ENCODE peak calls at places on chromosomes 1 and 21, in five cellular contexts. M is HCT116, P is HepG2, N is GM12878, I is K562. U is an unnamed sample.

GRCh38 chr1:180168786-180169640 is 14.3 kb downstream of the QSOX1 start:
- DNase-seq in M (no peak), I (peak), P (peak), N (no peak), U (peak)

GRCh38 chr1:236103646-236104218 is 38.6 kb upstream of the GPR137B start:
- DNase-seq in N (no peak), M (no peak), I (peak), P (peak), U (peak)

GRCh38 chr21:39153842-39154241 is 29.4 kb downstream of the PSMG1 start:
- DNase-seq in M (no peak), N (no peak), I (no peak), P (no peak), U (no peak)

GRCh38 chr1:204407314-204407971 is 4.2 kb downstream of the PPP1R15B start:
- DNase-seq in P (no peak), I (no peak), N (no peak), M (no peak), U (no peak)

GRCh38 chr1:28601696-28602095 is 9.6 kb downstream of the RAB42 start:
- DNase-seq in I (no peak), N (no peak), M (peak), P (no peak), U (no peak)

GRCh38 chr1:169999357-169999756 is 75.1 kb downstream of the KIFAP3 start:
- DNase-seq in I (no peak), M (peak), P (no peak), N (no peak), U (no peak)

GRCh38 chr1:44678626-44679025 is 4.1 kb downstream of the ARMH1 start:
- DNase-seq in N (no peak), P (no peak), I (no peak), M (no peak), U (no peak)

GRCh38 chr1:224300346-224300745 is 29.6 kb downstream of the NVL start:
- DNase-seq in M (no peak), I (no peak), P (no peak), N (no peak), U (peak)

GRCh38 chr1:153355445-153356071 is 2.1 kb upstream of the S100A9 start:
- DNase-seq in N (no peak), P (peak), I (peak), M (peak), U (peak)

GRCh38 chr1:225446298-225446941 is 18.6 kb upstream of the LBR start:
- DNase-seq in N (no peak), I (no peak), M (no peak), P (no peak), U (no peak)

GRCh38 chr1:10624256-10625050 is 149.7 kb downstream of the PEX14 start:
- DNase-seq in M (no peak), P (no peak), N (no peak), I (no peak), U (no peak)

GRCh38 chr1:118157506-118157905 is 27.5 kb downstream of the SPAG17 start:
- DNase-seq in I (no peak), M (no peak), P (no peak), N (no peak), U (no peak)

GRCh38 chr1:98277111-98277510 is 356.3 kb upstream of the DPYD start:
- DNase-seq in P (no peak), I (no peak), N (no peak), M (no peak), U (no peak)

GRCh38 chr1:193264313-193265065 is 78.1 kb upstream of the B3GALT2 start:
- DNase-seq in N (no peak), M (no peak), P (no peak), I (no peak), U (no peak)

GRCh38 chr1:55639051-55639450 is 423.9 kb upstream of the USP24 start:
- DNase-seq in N (no peak), P (no peak), I (no peak), M (no peak), U (no peak)

GRCh38 chr1:9197186-9198099 is 37.1 kb upstream of the H6PD start:
- DNase-seq in M (no peak), N (no peak), P (no peak), I (no peak), U (no peak)

GRCh38 chr1:111542187-111542586 is 38.8 kb upstream of the ADORA3 start:
- DNase-seq in I (no peak), N (no peak), M (no peak), P (no peak), U (no peak)

GRCh38 chr21:33212159-33212851 is 17.4 kb upstream of the IFNAR2 start:
- DNase-seq in M (no peak), N (no peak), I (peak), P (no peak), U (no peak)

GRCh38 chr1:117679868-117680267 is 74.0 kb downstream of the TENT5C start:
- DNase-seq in N (no peak), P (no peak), M (no peak), I (no peak), U (no peak)

GRCh38 chr1:34405266-34405959 is 228.7 kb downstream of the C1orf94 start:
- DNase-seq in N (no peak), I (no peak), M (no peak), P (no peak), U (no peak)

GRCh38 chr1:232428781-232429530 is 201.0 kb downstream of the SIPA1L2 start:
- DNase-seq in P (no peak), N (no peak), M (no peak), I (no peak), U (no peak)

GRCh38 chr1:15786581-15786980 is 20.9 kb downstream of the UQCRHL start:
- DNase-seq in P (no peak), I (no peak), N (no peak), M (no peak), U (no peak)

GRCh38 chr1:61086245-61086644 is 3.9 kb downstream of the NFIA start:
- DNase-seq in N (no peak), I (no peak), P (no peak), M (no peak), U (no peak)

GRCh38 chr1:87240661-87241285 is 87.9 kb upstream of the LMO4 start:
- DNase-seq in I (no peak), P (no peak), M (no peak), N (no peak), U (no peak)
- TF ChIP-seq ZBTB33 in I (no peak), P (no peak), M (no peak), N (no peak), U (no peak)

DNA sequence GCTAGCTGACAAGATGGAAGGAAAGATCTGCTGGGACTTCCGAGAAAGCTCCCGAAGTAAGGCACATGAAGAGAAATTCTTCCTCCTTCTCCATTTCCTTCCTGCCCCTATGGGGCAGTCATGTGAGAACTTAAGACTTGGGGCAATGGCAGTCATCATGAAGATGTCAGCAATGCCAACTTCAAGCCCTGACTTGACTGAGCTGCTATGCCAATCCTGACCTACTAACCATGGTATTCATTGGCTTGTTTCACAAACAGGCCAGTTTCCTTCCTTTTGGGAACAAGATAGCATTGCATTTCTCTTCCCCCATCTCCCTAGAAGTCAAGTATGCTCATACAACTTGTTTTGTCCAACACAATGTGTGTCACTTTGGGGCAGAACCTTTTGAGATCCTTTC is 25.5 kb downstream of the GRIK1 start:
- DNase-seq in M (no peak), N (no peak), I (no peak), P (no peak), U (no peak)
- TF ChIP-seq ZBTB33 in M (no peak), N (no peak), I (no peak), P (no peak), U (no peak)

GRCh38 chr1:226939439-226940028 is 560 bp upstream of the COQ8A start:
- DNase-seq in N (no peak), I (no peak), M (no peak), P (no peak), U (peak)
- TF ChIP-seq ZBTB33 in N (no peak), I (peak), M (no peak), P (no peak), U (no peak)

GRCh38 chr1:29672955-29673507 is 436.7 kb downstream of the PTPRU start:
- DNase-seq in M (no peak), I (no peak), P (no peak), N (no peak), U (no peak)
- TF ChIP-seq ZBTB33 in M (no peak), I (no peak), P (no peak), N (no peak), U (no peak)

DNA sequence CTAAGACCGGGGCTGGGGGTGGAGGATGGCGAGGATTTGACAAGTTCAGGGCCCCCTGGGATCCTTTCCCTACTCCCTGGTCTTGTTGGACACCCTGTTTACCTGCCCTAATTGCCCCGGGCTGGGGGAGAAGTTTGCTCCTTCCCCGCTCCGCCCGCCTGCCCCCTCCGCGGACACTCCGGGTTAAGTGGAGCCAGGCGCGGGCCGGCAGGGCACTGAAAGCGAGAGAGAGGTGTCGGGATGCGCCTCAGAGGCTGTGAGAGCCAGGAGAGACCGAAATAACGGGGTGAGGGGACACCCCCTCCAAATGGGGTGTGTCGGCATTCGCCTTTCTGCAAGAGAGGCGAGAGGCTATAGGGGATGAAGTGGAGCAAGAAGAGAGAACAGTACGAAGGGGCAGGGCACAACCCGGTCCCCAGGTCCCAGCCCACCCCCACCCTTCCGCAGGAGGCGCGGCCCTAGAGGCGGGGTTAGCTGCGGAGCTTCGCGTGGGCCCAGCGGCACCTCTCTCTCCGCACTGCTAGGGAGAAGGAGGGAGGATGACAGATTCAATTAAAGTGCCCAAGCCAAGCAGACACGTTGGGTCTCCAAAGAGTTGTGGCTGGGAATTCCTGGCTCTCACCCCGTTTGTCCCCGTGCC is 3.8 kb downstream of the EFNA3 start:
- DNase-seq in N (no peak), P (no peak), M (no peak), I (no peak), U (no peak)
- TF ChIP-seq ZBTB33 in N (no peak), P (no peak), M (no peak), I (no peak), U (no peak)